ENCODE peak calls at places on chromosomes 13 and 19, in four cellular contexts. One of them, this sample, is unnamed. For H3K27me3, the result is how much of the 10 kb centered on the place peaks cover.

GRCh38 chr13:60484865-60485264 is 87.8 kb downstream of the TDRD3 start:
- DNase-seq in gastrocnemius medialis: no peak
- DNase-seq in heart left ventricle: no peak
- DNase-seq in Peyer's patch: no peak
- DNase-seq in this sample: no peak

GRCh38 chr13:88627071-88627470 is 955.9 kb downstream of the SLITRK5 start:
- DNase-seq in gastrocnemius medialis: no peak
- DNase-seq in heart left ventricle: no peak
- DNase-seq in Peyer's patch: no peak
- DNase-seq in this sample: no peak

GRCh38 chr13:33918199-33918932 is 100.4 kb downstream of the RFC3 start:
- DNase-seq in gastrocnemius medialis: no peak
- DNase-seq in heart left ventricle: no peak
- DNase-seq in Peyer's patch: no peak
- DNase-seq in this sample: no peak

GRCh38 chr19:31391518-31391917 is 42.3 kb upstream of the TSHZ3 start:
- DNase-seq in gastrocnemius medialis: no peak
- DNase-seq in heart left ventricle: no peak
- DNase-seq in Peyer's patch: no peak
- DNase-seq in this sample: no peak

GRCh38 chr13:109790951-109791605 is 4.7 kb upstream of the IRS2 start:
- DNase-seq in gastrocnemius medialis: no peak
- DNase-seq in heart left ventricle: no peak
- DNase-seq in Peyer's patch: peak
- DNase-seq in this sample: no peak

GRCh38 chr19:45153339-45154063 is 7.3 kb downstream of the NKPD1 start:
- DNase-seq in gastrocnemius medialis: no peak
- DNase-seq in heart left ventricle: peak
- DNase-seq in Peyer's patch: no peak
- DNase-seq in this sample: no peak

GRCh38 chr13:113129921-113130750 is 7.5 kb downstream of the F10 start:
- DNase-seq in gastrocnemius medialis: peak
- DNase-seq in heart left ventricle: peak
- DNase-seq in Peyer's patch: no peak
- DNase-seq in this sample: no peak

GRCh38 chr13:20193142-20193923 is 595 bp upstream of the GJB2 start:
- DNase-seq in gastrocnemius medialis: no peak
- DNase-seq in heart left ventricle: no peak
- DNase-seq in Peyer's patch: no peak
- DNase-seq in this sample: no peak

GRCh38 chr19:33557720-33558119 is 36.1 kb upstream of the PEPD start:
- DNase-seq in gastrocnemius medialis: no peak
- DNase-seq in heart left ventricle: no peak
- DNase-seq in Peyer's patch: no peak
- DNase-seq in this sample: no peak

GRCh38 chr19:45140144-45140503 is 20.7 kb downstream of the NKPD1 start:
- DNase-seq in gastrocnemius medialis: no peak
- DNase-seq in heart left ventricle: no peak
- DNase-seq in Peyer's patch: no peak
- DNase-seq in this sample: no peak

GRCh38 chr19:40523322-40524047 is 53.2 kb upstream of the SHKBP1 start:
- DNase-seq in gastrocnemius medialis: peak
- DNase-seq in heart left ventricle: peak
- DNase-seq in Peyer's patch: peak
- DNase-seq in this sample: peak

GRCh38 chr13:28493740-28494536 is 990 bp downstream of the FLT1 start:
- DNase-seq in gastrocnemius medialis: no peak
- DNase-seq in heart left ventricle: peak
- DNase-seq in Peyer's patch: no peak
- DNase-seq in this sample: no peak

GRCh38 chr13:46142692-46143238 is 37.9 kb upstream of the CPB2 start:
- DNase-seq in gastrocnemius medialis: no peak
- DNase-seq in heart left ventricle: no peak
- DNase-seq in Peyer's patch: no peak
- DNase-seq in this sample: no peak

GRCh38 chr19:53195265-53195879 is 2.2 kb upstream of the ZNF665 start:
- DNase-seq in gastrocnemius medialis: peak
- DNase-seq in heart left ventricle: peak
- DNase-seq in Peyer's patch: peak
- DNase-seq in this sample: peak

GRCh38 chr13:96771501-96772367 is 222.5 kb downstream of the OXGR1 start:
- DNase-seq in gastrocnemius medialis: no peak
- DNase-seq in heart left ventricle: peak
- DNase-seq in Peyer's patch: no peak
- DNase-seq in this sample: no peak

GRCh38 chr19:56245062-56245740 is 27.3 kb upstream of the EDDM13 start:
- DNase-seq in gastrocnemius medialis: no peak
- DNase-seq in heart left ventricle: no peak
- DNase-seq in Peyer's patch: no peak
- DNase-seq in this sample: no peak

GRCh38 chr13:40910324-40911050 is 108.6 kb downstream of the ELF1 start:
- DNase-seq in gastrocnemius medialis: no peak
- DNase-seq in heart left ventricle: no peak
- DNase-seq in Peyer's patch: no peak
- DNase-seq in this sample: no peak

GRCh38 chr13:99963832-99964339 is 7.7 kb downstream of the ZIC5 start:
- DNase-seq in gastrocnemius medialis: no peak
- DNase-seq in heart left ventricle: no peak
- DNase-seq in Peyer's patch: no peak
- DNase-seq in this sample: no peak

GRCh38 chr13:99960663-99961440 is 10.7 kb downstream of the ZIC5 start:
- DNase-seq in gastrocnemius medialis: no peak
- DNase-seq in heart left ventricle: no peak
- DNase-seq in Peyer's patch: no peak
- DNase-seq in this sample: no peak

GRCh38 chr13:99959538-99960230 is 11.9 kb downstream of the ZIC5 start:
- DNase-seq in gastrocnemius medialis: no peak
- DNase-seq in heart left ventricle: no peak
- DNase-seq in Peyer's patch: no peak
- DNase-seq in this sample: no peak

GRCh38 chr13:99962242-99962641 is 9.3 kb downstream of the ZIC5 start:
- DNase-seq in gastrocnemius medialis: no peak
- DNase-seq in heart left ventricle: no peak
- DNase-seq in Peyer's patch: no peak
- DNase-seq in this sample: no peak

DNA sequence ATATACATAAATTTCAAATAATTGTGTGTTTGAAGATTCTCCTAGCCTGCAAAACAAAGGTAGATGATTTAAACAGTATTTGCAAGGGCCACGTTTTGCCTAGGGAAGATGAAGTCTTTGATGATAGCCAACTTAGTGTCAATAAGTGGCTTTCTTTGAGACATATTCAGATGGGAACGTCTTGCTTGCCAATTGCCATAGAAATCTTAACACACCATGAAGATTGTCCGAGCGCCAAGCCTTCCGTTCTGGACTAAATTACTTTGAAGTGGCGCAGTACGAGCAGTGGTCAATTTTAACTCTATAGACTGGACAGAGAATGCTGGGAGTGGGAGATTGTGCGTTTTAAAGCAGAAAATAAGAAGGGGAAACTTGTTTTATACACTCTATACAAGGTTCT is 9.9 kb downstream of the ZIC5 start:
- DNase-seq in gastrocnemius medialis: no peak
- DNase-seq in heart left ventricle: no peak
- DNase-seq in Peyer's patch: no peak
- DNase-seq in this sample: no peak
- H3K27me3 ChIP-seq in gastrocnemius medialis: half or more
- H3K27me3 ChIP-seq in heart left ventricle: half or more
- H3K27me3 ChIP-seq in Peyer's patch: under half
- H3K27me3 ChIP-seq in this sample: half or more

GRCh38 chr19:35792888-35793287 is 17.5 kb downstream of the ARHGAP33 start:
- DNase-seq in gastrocnemius medialis: no peak
- DNase-seq in heart left ventricle: no peak
- DNase-seq in Peyer's patch: no peak
- DNase-seq in this sample: no peak
- H3K27ac ChIP-seq in gastrocnemius medialis: no peak
- H3K27ac ChIP-seq in heart left ventricle: no peak
- H3K27ac ChIP-seq in Peyer's patch: no peak
- H3K27ac ChIP-seq in this sample: no peak

DNA sequence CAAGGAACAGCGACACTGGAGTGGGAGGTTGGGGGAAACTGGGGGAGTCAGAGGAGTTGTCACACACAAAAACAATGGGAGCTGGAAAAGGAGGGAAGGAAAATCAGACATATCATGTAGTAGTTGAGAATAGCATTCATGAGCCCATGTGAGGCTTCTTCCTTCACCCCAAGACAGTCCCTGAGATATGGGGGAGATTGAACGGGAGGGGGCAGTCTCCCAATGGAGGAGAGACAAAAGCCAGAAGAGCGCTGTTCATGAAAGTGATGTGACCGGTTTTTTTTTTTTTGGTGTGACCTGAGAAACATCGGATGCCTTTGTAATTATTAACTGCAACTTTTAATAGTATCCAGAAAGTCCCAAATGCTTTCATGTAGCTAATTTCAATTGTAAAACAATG is 631.8 kb upstream of the KLF12 start:
- DNase-seq in gastrocnemius medialis: no peak
- DNase-seq in heart left ventricle: no peak
- DNase-seq in Peyer's patch: no peak
- DNase-seq in this sample: no peak
- TF ChIP-seq POLR2A in gastrocnemius medialis: no peak
- TF ChIP-seq POLR2A in heart left ventricle: no peak
- TF ChIP-seq POLR2A in Peyer's patch: no peak
- TF ChIP-seq POLR2A in this sample: no peak

DNA sequence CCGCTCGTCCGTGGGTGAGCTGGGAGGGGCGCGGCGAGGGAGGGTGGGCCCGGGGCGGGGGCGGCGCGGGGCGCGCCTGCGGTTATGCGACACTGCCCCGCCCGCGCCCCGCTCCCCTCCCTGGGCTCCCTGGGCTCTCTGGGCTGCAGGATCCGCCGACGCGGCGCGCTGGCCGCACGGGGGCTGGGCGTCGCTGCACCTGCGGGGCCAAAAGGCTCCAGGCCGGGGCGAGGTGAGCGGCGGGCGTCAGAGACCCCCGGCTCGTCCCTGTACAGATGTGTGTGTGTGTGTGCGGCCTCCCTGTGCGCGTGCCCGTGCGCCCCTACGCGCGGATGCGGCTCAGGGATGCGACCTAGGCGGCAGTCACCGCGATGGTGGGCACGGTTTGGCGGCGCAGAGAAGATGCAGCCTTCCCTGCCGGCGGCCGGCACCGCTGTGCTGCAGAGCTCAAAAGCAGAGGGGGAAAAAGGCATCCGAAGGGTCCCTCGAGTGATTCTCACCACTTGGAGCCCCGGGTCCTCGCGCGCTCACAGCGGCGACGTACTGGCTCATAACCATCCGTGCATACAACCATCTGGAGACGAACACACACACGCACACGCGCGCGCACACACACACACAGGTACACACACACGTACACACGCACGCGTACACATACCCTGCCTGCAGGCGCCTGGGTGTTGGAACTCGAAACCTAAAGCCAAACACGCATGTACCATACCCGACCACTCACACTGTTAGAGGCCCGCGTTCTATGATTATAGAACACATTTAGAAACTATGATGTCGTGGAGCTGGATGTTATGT is 704 bp downstream of the ATP8A2 start:
- DNase-seq in gastrocnemius medialis: no peak
- DNase-seq in heart left ventricle: no peak
- DNase-seq in Peyer's patch: no peak
- DNase-seq in this sample: no peak
- H3K27me3 ChIP-seq in gastrocnemius medialis: under half
- H3K27me3 ChIP-seq in heart left ventricle: half or more
- H3K27me3 ChIP-seq in Peyer's patch: under half
- H3K27me3 ChIP-seq in this sample: half or more

GRCh38 chr19:18097993-18098890 is 664 bp downstream of the MAST3 start:
- DNase-seq in gastrocnemius medialis: no peak
- DNase-seq in heart left ventricle: no peak
- DNase-seq in Peyer's patch: no peak
- DNase-seq in this sample: no peak
- H3K27ac ChIP-seq in gastrocnemius medialis: no peak
- H3K27ac ChIP-seq in heart left ventricle: no peak
- H3K27ac ChIP-seq in Peyer's patch: no peak
- H3K27ac ChIP-seq in this sample: peak